ENCODE peak calls at places on chromosome 22, in five cellular contexts. Y, C, P, E and M are unnamed samples.

GRCh38 chr22:37581534-37581933 is 1.6 kb upstream of the LGALS2 start:
- DNase-seq in Y (peak; percentile 54), P (no peak), C (no peak), E (no peak), M (no peak)

GRCh38 chr22:47328550-47329243 is 566.2 kb downstream of the TBC1D22A start:
- DNase-seq in Y (peak; percentile 91), P (peak; percentile 92), E (no peak), C (peak; percentile 68), M (peak; percentile 85)

GRCh38 chr22:32407332-32407731 is 4.7 kb downstream of the RTCB start:
- DNase-seq in Y (no peak), E (no peak), P (no peak), C (no peak), M (no peak)

GRCh38 chr22:30481711-30482110 is 9.9 kb upstream of the SEC14L3 start:
- DNase-seq in C (no peak), E (no peak), P (peak; percentile 31), Y (no peak), M (no peak)

GRCh38 chr22:32411829-32412592 is at the start of gene RTCB:
- DNase-seq in E (peak; percentile 89), C (peak; percentile 68), Y (peak; percentile 89), P (peak; percentile 92), M (peak; percentile 93)

GRCh38 chr22:18970180-18970947 is 34.3 kb upstream of the PRODH start:
- DNase-seq in C (no peak), E (no peak), Y (no peak), P (no peak), M (no peak)

GRCh38 chr22:43946391-43946680 is 8.9 kb upstream of the SAMM50 start:
- DNase-seq in C (no peak), E (no peak), P (no peak), Y (no peak), M (no peak)

GRCh38 chr22:42990131-42990838 is 24.7 kb downstream of the PACSIN2 start:
- DNase-seq in Y (peak; percentile 86), C (peak; percentile 63), P (peak; percentile 92), E (no peak), M (peak; percentile 88)

GRCh38 chr22:28904211-28904808 is 20.9 kb downstream of the ZNRF3 start:
- DNase-seq in E (no peak), Y (no peak), P (peak; percentile 36), C (no peak), M (peak; percentile 28)

GRCh38 chr22:48753381-48753730 is 1074.3 kb downstream of the BRD1 start:
- DNase-seq in C (no peak), Y (no peak), E (no peak), P (no peak), M (no peak)

GRCh38 chr22:28246392-28246791 is 327.3 kb upstream of the PITPNB start:
- DNase-seq in C (peak; percentile 84), P (peak; percentile 96), Y (no peak), E (no peak), M (no peak)

GRCh38 chr22:36940676-36941075 is 27.2 kb downstream of the CSF2RB start:
- DNase-seq in E (no peak), Y (no peak), P (no peak), C (no peak), M (no peak)

GRCh38 chr22:24117942-24118341 is 63.3 kb upstream of the SUSD2 start:
- DNase-seq in C (no peak), P (no peak), E (no peak), Y (no peak), M (no peak)

GRCh38 chr22:50303848-50304527 is 3.5 kb downstream of the PLXNB2 start:
- DNase-seq in P (no peak), Y (peak; percentile 50), E (peak; percentile 55), C (no peak), M (no peak)

GRCh38 chr22:27594020-27594419 is 207.5 kb downstream of the MN1 start:
- DNase-seq in P (no peak), Y (no peak), E (no peak), C (no peak), M (no peak)

GRCh38 chr22:49713003-49713402 is 114.7 kb downstream of the BRD1 start:
- DNase-seq in P (no peak), Y (no peak), C (no peak), E (no peak), M (no peak)

GRCh38 chr22:22787805-22788459 is 99.7 kb upstream of the IGLL5 start:
- DNase-seq in Y (peak; percentile 60), P (peak; percentile 30), E (no peak), C (no peak), M (peak; percentile 45)

GRCh38 chr22:22789233-22789921 is 98.2 kb upstream of the IGLL5 start:
- DNase-seq in C (no peak), P (no peak), Y (no peak), E (no peak), M (no peak)

GRCh38 chr22:22787151-22787550 is 100.5 kb upstream of the IGLL5 start:
- DNase-seq in E (no peak), C (no peak), P (no peak), Y (no peak), M (no peak)

GRCh38 chr22:22789922-22790845 is 97.4 kb upstream of the IGLL5 start:
- DNase-seq in P (no peak), Y (no peak), C (no peak), E (no peak), M (no peak)

GRCh38 chr22:22788460-22789037 is 99.1 kb upstream of the IGLL5 start:
- DNase-seq in E (no peak), P (no peak), C (no peak), Y (no peak), M (no peak)
- TF ChIP-seq CTCF in E (no peak), P (no peak), C (no peak), Y (peak; percentile 2), M (no peak)

DNA sequence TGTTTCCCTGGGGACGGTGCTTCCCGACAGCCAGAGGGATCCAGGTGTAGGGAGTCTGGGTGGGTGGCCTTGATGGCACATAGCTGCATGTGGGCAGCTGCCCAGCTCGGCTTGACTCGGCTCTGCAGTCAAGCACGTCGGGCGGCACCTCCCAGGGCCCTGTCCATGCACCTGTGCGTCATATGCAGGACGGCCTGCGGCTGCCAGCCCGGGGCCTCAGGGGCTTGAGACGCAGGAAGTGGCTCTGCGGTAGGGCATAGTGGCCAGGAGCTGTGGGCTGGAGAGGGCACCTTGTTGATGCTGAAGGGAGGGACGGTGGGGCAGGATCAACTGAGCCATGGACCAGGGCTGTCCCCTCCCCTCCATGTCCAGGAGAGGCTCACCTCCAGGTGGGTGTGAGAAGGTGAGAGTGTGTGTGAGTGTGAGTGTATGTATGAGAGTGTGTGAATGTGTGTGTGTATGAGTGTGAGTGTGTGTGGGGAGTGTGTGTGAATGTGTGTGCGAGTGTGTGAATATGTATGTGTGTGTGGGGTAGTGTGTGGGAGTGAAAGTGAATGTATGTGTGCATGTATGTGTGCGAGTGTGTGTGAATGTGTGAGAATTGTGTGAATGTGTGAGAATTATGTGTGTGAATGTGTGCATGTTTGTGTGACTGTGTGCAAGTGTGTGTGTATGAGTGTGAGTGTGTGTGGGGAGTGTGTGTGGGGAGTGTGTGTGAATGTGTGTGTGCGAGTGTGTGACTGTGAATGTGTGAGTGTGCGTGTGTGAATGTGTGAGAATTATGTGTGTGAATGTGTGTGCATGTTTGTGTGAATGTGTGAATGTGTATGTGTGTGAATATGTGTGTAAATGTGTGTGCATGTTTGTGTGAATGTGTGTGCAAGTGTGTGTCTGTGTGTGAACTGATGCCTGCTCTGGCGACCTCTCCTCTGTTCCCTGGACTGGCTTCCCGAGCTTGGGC is 5.7 kb upstream of the SUN2 start:
- DNase-seq in E (no peak), P (no peak), C (no peak), Y (peak; percentile 37), M (no peak)
- H3K4me3 ChIP-seq in E (no peak overlapping the region), P (no peak overlapping the region), C (no peak overlapping the region), Y (no peak overlapping the region), M (no peak overlapping the region)

GRCh38 chr22:34333285-34333684 is 413.0 kb upstream of the LARGE1 start:
- DNase-seq in C (no peak), P (no peak), E (no peak), Y (no peak), M (no peak)
- TF ChIP-seq CTCF in C (no peak), P (no peak), E (no peak), Y (no peak), M (no peak)

DNA sequence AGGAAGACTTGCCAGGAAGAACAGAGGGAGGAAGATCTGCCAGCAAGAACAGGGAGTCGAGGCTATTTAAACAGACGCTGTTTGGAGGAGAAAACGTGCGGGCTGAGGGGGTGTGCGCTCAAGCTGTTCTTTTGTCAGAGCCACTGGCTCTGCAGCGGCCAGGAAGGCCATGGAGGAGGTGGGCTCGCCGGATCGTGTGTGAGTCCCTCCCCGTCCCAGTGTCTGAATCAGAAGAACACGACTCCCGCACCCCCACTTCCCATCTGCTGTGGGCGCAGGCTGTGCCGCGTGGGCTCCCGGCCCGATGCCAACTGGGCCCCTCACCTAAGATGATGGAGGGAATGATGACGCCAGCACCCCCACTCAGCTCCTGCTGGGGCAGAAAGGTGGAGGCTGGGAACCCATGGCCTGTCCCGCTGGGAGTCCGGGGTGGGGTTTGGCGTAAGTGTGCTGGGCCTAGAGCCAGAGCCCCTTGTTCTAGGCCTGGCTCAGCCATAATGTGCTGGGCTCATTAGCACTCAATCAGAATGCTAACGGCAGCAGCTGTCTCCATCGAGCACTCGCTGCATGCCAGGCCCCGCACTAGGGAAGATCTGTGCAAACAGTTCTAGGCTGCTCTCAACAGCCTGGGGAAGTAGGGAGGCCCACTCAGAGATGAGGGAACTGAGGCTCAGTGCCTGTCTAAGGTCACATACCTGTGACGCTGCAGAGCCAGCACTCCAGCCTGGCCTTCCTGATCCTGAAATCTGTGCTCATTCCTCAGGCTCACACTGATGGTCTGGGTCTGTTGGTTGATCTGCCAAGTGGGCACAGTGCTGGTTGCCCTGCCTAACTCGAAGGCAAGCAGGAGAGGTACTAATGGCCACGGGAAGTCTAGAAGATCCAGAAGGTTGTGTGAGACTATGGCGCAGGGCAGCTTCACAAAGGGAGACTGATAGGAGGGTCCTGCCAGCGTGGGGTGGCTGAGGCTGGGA is 11.5 kb downstream of the NPTXR start:
- DNase-seq in C (no peak), E (no peak), P (no peak), Y (no peak), M (no peak)
- H3K4me3 ChIP-seq in C (no peak overlapping the region), E (no peak overlapping the region), P (no peak overlapping the region), Y (no peak overlapping the region), M (no peak overlapping the region)